ENCODE peak calls at places on chromosomes 1 and 21, in seven cellular contexts. P, L, G, Q, T, B and F are unnamed samples.

GRCh38 chr1:55039342-55040082 is at the start of gene PCSK9:
- DNase-seq in G (no peak), B (peak), P (peak), T (no peak), L (peak), Q (no peak), F (no peak)

GRCh38 chr1:113980120-113980519 is 846 bp downstream of the OLFML3 start:
- DNase-seq in Q (no peak), T (no peak), P (no peak), G (peak), B (peak), L (no peak), F (no peak)

GRCh38 chr1:236893626-236894545 is 98.8 kb downstream of the MTR start:
- DNase-seq in Q (no peak), P (no peak), L (no peak), T (no peak), B (no peak), G (no peak), F (no peak)

GRCh38 chr21:45601551-45601950 is 42.0 kb upstream of the PCBP3 start:
- DNase-seq in G (no peak), B (no peak), T (peak), L (no peak), P (no peak), Q (no peak), F (no peak)

GRCh38 chr1:24707659-24708058 is 37.6 kb upstream of the CLIC4 start:
- DNase-seq in L (peak), T (no peak), Q (no peak), P (no peak), G (no peak), B (no peak), F (no peak)

GRCh38 chr1:178101654-178102053 is 7.8 kb downstream of the RASAL2 start:
- DNase-seq in P (no peak), T (no peak), B (no peak), G (no peak), L (no peak), Q (no peak), F (no peak)

GRCh38 chr1:179816196-179816960 is 61.2 kb downstream of the TOR1AIP2 start:
- DNase-seq in Q (no peak), G (peak), L (no peak), P (no peak), T (peak), B (no peak), F (no peak)

GRCh38 chr1:24112381-24113169 is 640 bp upstream of the MYOM3 start:
- DNase-seq in L (peak), B (peak), P (peak), Q (no peak), G (no peak), T (peak), F (peak)

GRCh38 chr1:208254862-208255261 is 10.7 kb upstream of the PLXNA2 start:
- DNase-seq in P (no peak), T (no peak), B (no peak), L (peak), G (no peak), Q (no peak), F (no peak)

GRCh38 chr1:30444850-30445249 is 278.5 kb downstream of the MATN1 start:
- DNase-seq in B (no peak), L (no peak), T (peak), Q (no peak), P (no peak), G (no peak), F (no peak)

GRCh38 chr21:36915014-36915700 is 51.3 kb downstream of the HLCS start:
- DNase-seq in Q (no peak), P (no peak), L (no peak), G (no peak), B (no peak), T (no peak), F (no peak)

GRCh38 chr1:107963601-107964396 is 1.2 kb downstream of the VAV3 start:
- DNase-seq in Q (no peak), G (peak), T (peak), P (peak), B (no peak), L (peak), F (peak)

GRCh38 chr1:55827350-55827749 is 612.2 kb upstream of the USP24 start:
- DNase-seq in G (no peak), P (no peak), L (peak), Q (no peak), T (no peak), B (no peak), F (no peak)

GRCh38 chr1:216902669-216903388 is 179.6 kb upstream of the ESRRG start:
- DNase-seq in B (no peak), G (no peak), P (peak), Q (no peak), T (no peak), L (peak), F (no peak)